ENCODE peak calls at places on chromosomes 11 and 22, in seven cellular contexts. One of them, this sample, is unnamed.

GRCh38 chr11:65436412-65437032 is 13.9 kb downstream of the NEAT1 start:
- DNase-seq in neural crest cell: no peak
- DNase-seq in thyroid gland: peak
- DNase-seq in tibial nerve: peak
- DNase-seq in fibroblast of mammary gland: peak
- DNase-seq in IMR-90: peak
- DNase-seq in coronary artery: peak
- DNase-seq in this sample: peak

GRCh38 chr11:66112640-66113098 is 42.6 kb downstream of the PACS1 start:
- DNase-seq in neural crest cell: no peak
- DNase-seq in thyroid gland: peak
- DNase-seq in tibial nerve: no peak
- DNase-seq in fibroblast of mammary gland: peak
- DNase-seq in IMR-90: peak
- DNase-seq in coronary artery: no peak
- DNase-seq in this sample: peak

GRCh38 chr11:108538502-108538901 is 40.3 kb upstream of the POGLUT3 start:
- DNase-seq in neural crest cell: no peak
- DNase-seq in thyroid gland: no peak
- DNase-seq in tibial nerve: no peak
- DNase-seq in fibroblast of mammary gland: no peak
- DNase-seq in IMR-90: no peak
- DNase-seq in coronary artery: no peak
- DNase-seq in this sample: no peak

GRCh38 chr22:44133901-44134511 is 46.7 kb upstream of the PARVG start:
- DNase-seq in neural crest cell: no peak
- DNase-seq in thyroid gland: peak
- DNase-seq in tibial nerve: no peak
- DNase-seq in fibroblast of mammary gland: no peak
- DNase-seq in IMR-90: no peak
- DNase-seq in coronary artery: no peak
- DNase-seq in this sample: no peak

GRCh38 chr11:10488581-10489443 is 33.7 kb downstream of the AMPD3 start:
- DNase-seq in neural crest cell: no peak
- DNase-seq in thyroid gland: peak
- DNase-seq in tibial nerve: no peak
- DNase-seq in fibroblast of mammary gland: no peak
- DNase-seq in IMR-90: no peak
- DNase-seq in coronary artery: peak
- DNase-seq in this sample: no peak

GRCh38 chr11:84963240-84963639 is 663.9 kb downstream of the DLG2 start:
- DNase-seq in neural crest cell: no peak
- DNase-seq in thyroid gland: no peak
- DNase-seq in tibial nerve: no peak
- DNase-seq in fibroblast of mammary gland: no peak
- DNase-seq in IMR-90: no peak
- DNase-seq in coronary artery: no peak
- DNase-seq in this sample: no peak

GRCh38 chr11:96366024-96366423 is 23.0 kb upstream of the MAML2 start:
- DNase-seq in neural crest cell: no peak
- DNase-seq in thyroid gland: no peak
- DNase-seq in tibial nerve: no peak
- DNase-seq in fibroblast of mammary gland: no peak
- DNase-seq in IMR-90: peak
- DNase-seq in coronary artery: no peak
- DNase-seq in this sample: peak

GRCh38 chr11:84790849-84791427 is 836.2 kb downstream of the DLG2 start:
- DNase-seq in neural crest cell: no peak
- DNase-seq in thyroid gland: no peak
- DNase-seq in tibial nerve: no peak
- DNase-seq in fibroblast of mammary gland: no peak
- DNase-seq in IMR-90: no peak
- DNase-seq in coronary artery: no peak
- DNase-seq in this sample: no peak

GRCh38 chr11:7348432-7349298 is 97.0 kb downstream of the SYT9 start:
- DNase-seq in neural crest cell: no peak
- DNase-seq in thyroid gland: peak
- DNase-seq in tibial nerve: no peak
- DNase-seq in fibroblast of mammary gland: peak
- DNase-seq in IMR-90: no peak
- DNase-seq in coronary artery: no peak
- DNase-seq in this sample: peak

GRCh38 chr22:17400305-17400704 is 31.0 kb downstream of the CECR2 start:
- DNase-seq in neural crest cell: no peak
- DNase-seq in thyroid gland: no peak
- DNase-seq in tibial nerve: no peak
- DNase-seq in fibroblast of mammary gland: no peak
- DNase-seq in IMR-90: no peak
- DNase-seq in coronary artery: no peak
- DNase-seq in this sample: no peak

GRCh38 chr11:102620179-102620578 is 5.0 kb downstream of the MMP20 start:
- DNase-seq in neural crest cell: no peak
- DNase-seq in thyroid gland: no peak
- DNase-seq in tibial nerve: no peak
- DNase-seq in fibroblast of mammary gland: no peak
- DNase-seq in IMR-90: no peak
- DNase-seq in coronary artery: no peak
- DNase-seq in this sample: no peak

GRCh38 chr11:57368106-57368826 is 12.7 kb downstream of the PRG3 start:
- DNase-seq in neural crest cell: no peak
- DNase-seq in thyroid gland: peak
- DNase-seq in tibial nerve: no peak
- DNase-seq in fibroblast of mammary gland: no peak
- DNase-seq in IMR-90: no peak
- DNase-seq in coronary artery: no peak
- DNase-seq in this sample: no peak

GRCh38 chr11:122149232-122149631 is 33.2 kb upstream of the BLID start:
- DNase-seq in neural crest cell: no peak
- DNase-seq in thyroid gland: no peak
- DNase-seq in tibial nerve: no peak
- DNase-seq in fibroblast of mammary gland: no peak
- DNase-seq in IMR-90: no peak
- DNase-seq in coronary artery: no peak
- DNase-seq in this sample: no peak

GRCh38 chr22:19106886-19107729 is 15.1 kb downstream of the DGCR2 start:
- DNase-seq in neural crest cell: no peak
- DNase-seq in thyroid gland: no peak
- DNase-seq in tibial nerve: no peak
- DNase-seq in fibroblast of mammary gland: no peak
- DNase-seq in IMR-90: no peak
- DNase-seq in coronary artery: no peak
- DNase-seq in this sample: no peak

GRCh38 chr11:92399702-92400101 is 175.1 kb downstream of the FAT3 start:
- DNase-seq in neural crest cell: no peak
- DNase-seq in thyroid gland: no peak
- DNase-seq in tibial nerve: no peak
- DNase-seq in fibroblast of mammary gland: no peak
- DNase-seq in IMR-90: no peak
- DNase-seq in coronary artery: no peak
- DNase-seq in this sample: no peak

GRCh38 chr11:125448136-125448535 is 47.9 kb downstream of the FEZ1 start:
- DNase-seq in neural crest cell: no peak
- DNase-seq in thyroid gland: no peak
- DNase-seq in tibial nerve: no peak
- DNase-seq in fibroblast of mammary gland: peak
- DNase-seq in IMR-90: peak
- DNase-seq in coronary artery: peak
- DNase-seq in this sample: peak

GRCh38 chr11:111322534-111322933 is 24.2 kb downstream of the POU2AF3 start:
- DNase-seq in neural crest cell: no peak
- DNase-seq in thyroid gland: peak
- DNase-seq in tibial nerve: no peak
- DNase-seq in fibroblast of mammary gland: no peak
- DNase-seq in IMR-90: no peak
- DNase-seq in coronary artery: no peak
- DNase-seq in this sample: no peak

GRCh38 chr11:27718346-27718852 is 18.1 kb upstream of the BDNF start:
- DNase-seq in neural crest cell: peak
- DNase-seq in thyroid gland: peak
- DNase-seq in tibial nerve: no peak
- DNase-seq in fibroblast of mammary gland: peak
- DNase-seq in IMR-90: peak
- DNase-seq in coronary artery: no peak
- DNase-seq in this sample: peak

GRCh38 chr11:12704049-12704448 is 29.8 kb downstream of the TEAD1 start:
- DNase-seq in neural crest cell: no peak
- DNase-seq in thyroid gland: no peak
- DNase-seq in tibial nerve: no peak
- DNase-seq in fibroblast of mammary gland: no peak
- DNase-seq in IMR-90: peak
- DNase-seq in coronary artery: no peak
- DNase-seq in this sample: peak

DNA sequence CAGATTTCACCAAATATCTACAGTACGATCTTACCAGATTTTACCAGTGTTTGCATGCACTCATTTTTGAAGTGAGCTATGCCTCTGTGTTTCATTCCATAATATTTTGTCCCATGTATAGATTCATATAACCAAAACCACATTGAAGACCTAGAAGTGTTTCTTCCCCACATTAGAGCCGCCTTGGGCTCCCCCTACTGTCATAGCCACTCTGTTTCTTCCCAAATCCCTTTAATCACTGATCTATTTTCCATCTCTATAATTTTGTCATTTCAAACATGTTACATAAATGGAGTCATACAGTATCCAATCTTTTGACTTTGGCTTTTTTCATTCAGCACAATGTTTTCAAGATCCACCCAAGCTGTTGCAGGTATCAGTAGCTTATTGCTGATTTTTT is 12.7 kb downstream of the MRGPRX3 start:
- DNase-seq in neural crest cell: no peak
- DNase-seq in thyroid gland: no peak
- DNase-seq in tibial nerve: no peak
- DNase-seq in fibroblast of mammary gland: peak
- DNase-seq in IMR-90: no peak
- DNase-seq in coronary artery: no peak
- DNase-seq in this sample: no peak
- TF ChIP-seq CTCF in neural crest cell: peak
- TF ChIP-seq CTCF in thyroid gland: no peak
- TF ChIP-seq CTCF in tibial nerve: no peak
- TF ChIP-seq CTCF in fibroblast of mammary gland: peak
- TF ChIP-seq CTCF in IMR-90: no peak
- TF ChIP-seq CTCF in coronary artery: no peak
- TF ChIP-seq CTCF in this sample: no peak

GRCh38 chr11:33315822-33316221 is 58.6 kb downstream of the HIPK3 start:
- DNase-seq in neural crest cell: no peak
- DNase-seq in thyroid gland: no peak
- DNase-seq in tibial nerve: no peak
- DNase-seq in fibroblast of mammary gland: no peak
- DNase-seq in IMR-90: no peak
- DNase-seq in coronary artery: no peak
- DNase-seq in this sample: peak
- TF ChIP-seq CTCF in neural crest cell: no peak
- TF ChIP-seq CTCF in thyroid gland: no peak
- TF ChIP-seq CTCF in tibial nerve: no peak
- TF ChIP-seq CTCF in fibroblast of mammary gland: no peak
- TF ChIP-seq CTCF in IMR-90: no peak
- TF ChIP-seq CTCF in coronary artery: no peak
- TF ChIP-seq CTCF in this sample: no peak

GRCh38 chr11:45086526-45086925 is 59.9 kb upstream of the PRDM11 start:
- DNase-seq in neural crest cell: no peak
- DNase-seq in thyroid gland: no peak
- DNase-seq in tibial nerve: no peak
- DNase-seq in fibroblast of mammary gland: no peak
- DNase-seq in IMR-90: no peak
- DNase-seq in coronary artery: no peak
- DNase-seq in this sample: no peak

GRCh38 chr11:45082744-45083543 is 63.5 kb upstream of the PRDM11 start:
- DNase-seq in neural crest cell: no peak
- DNase-seq in thyroid gland: no peak
- DNase-seq in tibial nerve: no peak
- DNase-seq in fibroblast of mammary gland: no peak
- DNase-seq in IMR-90: no peak
- DNase-seq in coronary artery: no peak
- DNase-seq in this sample: no peak

GRCh38 chr11:45085657-45086501 is 60.6 kb upstream of the PRDM11 start:
- DNase-seq in neural crest cell: no peak
- DNase-seq in thyroid gland: no peak
- DNase-seq in tibial nerve: no peak
- DNase-seq in fibroblast of mammary gland: no peak
- DNase-seq in IMR-90: no peak
- DNase-seq in coronary artery: no peak
- DNase-seq in this sample: no peak

GRCh38 chr11:45079943-45080719 is 66.3 kb upstream of the PRDM11 start:
- DNase-seq in neural crest cell: no peak
- DNase-seq in thyroid gland: no peak
- DNase-seq in tibial nerve: no peak
- DNase-seq in fibroblast of mammary gland: no peak
- DNase-seq in IMR-90: no peak
- DNase-seq in coronary artery: no peak
- DNase-seq in this sample: no peak

DNA sequence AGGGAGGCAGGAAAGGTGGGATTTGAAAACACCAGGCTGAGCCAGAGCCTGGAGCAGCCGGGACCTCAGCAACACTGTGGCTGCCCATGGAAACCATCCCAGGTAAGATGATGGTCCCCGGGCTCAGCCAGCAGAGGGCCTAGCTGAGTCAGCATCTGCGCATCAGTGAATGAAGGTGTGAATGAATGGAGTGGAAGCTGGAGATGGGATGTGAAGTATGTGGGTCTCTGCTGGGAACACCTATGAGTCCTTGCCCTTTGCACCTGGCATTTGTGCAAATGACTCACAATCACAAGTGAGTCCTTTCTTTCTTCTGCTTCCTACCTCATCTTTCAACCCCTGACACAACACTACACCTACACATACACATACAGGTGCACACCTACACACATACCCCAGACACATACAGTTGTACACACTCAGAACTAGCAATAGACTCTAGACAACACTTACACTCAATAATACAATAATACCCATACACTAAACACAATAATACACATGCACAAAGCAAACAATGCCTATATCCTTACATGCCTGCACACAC is 62.8 kb upstream of the PRDM11 start:
- DNase-seq in neural crest cell: no peak
- DNase-seq in thyroid gland: no peak
- DNase-seq in tibial nerve: no peak
- DNase-seq in fibroblast of mammary gland: no peak
- DNase-seq in IMR-90: no peak
- DNase-seq in coronary artery: no peak
- DNase-seq in this sample: no peak
- TF ChIP-seq CTCF in neural crest cell: peak
- TF ChIP-seq CTCF in thyroid gland: no peak
- TF ChIP-seq CTCF in tibial nerve: no peak
- TF ChIP-seq CTCF in fibroblast of mammary gland: peak
- TF ChIP-seq CTCF in IMR-90: peak
- TF ChIP-seq CTCF in coronary artery: no peak
- TF ChIP-seq CTCF in this sample: peak

DNA sequence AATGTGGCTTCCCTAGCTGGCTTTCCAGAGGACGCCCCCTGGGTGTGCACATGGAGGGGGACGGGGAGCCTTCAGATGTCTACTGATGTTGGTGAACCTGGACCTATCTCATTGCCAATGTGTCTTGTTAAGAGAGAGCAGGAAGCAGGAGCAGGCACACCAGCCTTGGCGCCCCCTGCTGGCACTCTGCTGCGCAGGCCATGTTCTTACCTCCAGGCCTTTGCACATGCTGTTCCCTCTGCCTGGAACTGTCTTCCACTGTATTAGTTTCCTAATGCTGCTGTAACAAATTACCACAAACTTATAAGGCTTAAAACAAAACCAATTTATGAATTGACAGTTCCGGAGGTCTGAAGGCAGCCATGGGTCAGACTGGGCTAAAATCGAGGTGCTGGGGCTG is 23.6 kb upstream of the MN1 start:
- DNase-seq in neural crest cell: peak
- DNase-seq in thyroid gland: no peak
- DNase-seq in tibial nerve: no peak
- DNase-seq in fibroblast of mammary gland: peak
- DNase-seq in IMR-90: no peak
- DNase-seq in coronary artery: no peak
- DNase-seq in this sample: no peak
- TF ChIP-seq CTCF in neural crest cell: peak
- TF ChIP-seq CTCF in thyroid gland: no peak
- TF ChIP-seq CTCF in tibial nerve: peak
- TF ChIP-seq CTCF in fibroblast of mammary gland: peak
- TF ChIP-seq CTCF in IMR-90: peak
- TF ChIP-seq CTCF in coronary artery: no peak
- TF ChIP-seq CTCF in this sample: peak